ENCODE peak calls at places on chromosomes 1 and 21, in nine cellular contexts. A is adrenal gland, C is GM12878, Z is esophagus squamous epithelium, I is stomach, E is Peyer's patch, G is spleen, F is heart left ventricle, K is ovary. S is an unnamed sample.

GRCh38 chr1:20178634-20179368 is 7.1 kb upstream of the UBXN10 start:
- DNase-seq in K (no peak), E (no peak), I (no peak), F (no peak), G (no peak), A (no peak), Z (no peak), C (no peak), S (no peak)

GRCh38 chr1:116254776-116255175 is 118.3 kb upstream of the ATP1A1 start:
- DNase-seq in E (no peak), K (no peak), I (no peak), C (no peak), G (no peak), A (no peak), Z (no peak), F (no peak), S (no peak)

GRCh38 chr1:18582890-18583289 is 47.8 kb upstream of the PAX7 start:
- DNase-seq in A (no peak), Z (no peak), E (no peak), K (no peak), G (no peak), I (no peak), F (no peak), C (no peak), S (no peak)

GRCh38 chr1:228318823-228319241 is 87.8 kb downstream of the TRIM11 start:
- DNase-seq in Z (no peak), I (peak; percentile 22), F (peak; percentile 22), G (peak; percentile 73), C (no peak), E (no peak), K (no peak), A (peak; percentile 11), S (no peak)

GRCh38 chr1:164719676-164720075 is 160.7 kb downstream of the PBX1 start:
- DNase-seq in K (no peak), A (no peak), I (no peak), C (no peak), E (no peak), G (no peak), F (no peak), Z (no peak), S (no peak)

GRCh38 chr1:165647970-165648369 is 16.9 kb downstream of the MGST3 start:
- DNase-seq in Z (no peak), A (no peak), F (no peak), G (no peak), C (no peak), K (no peak), I (no peak), E (no peak), S (no peak)

GRCh38 chr21:38148046-38148445 is 108.7 kb upstream of the KCNJ15 start:
- DNase-seq in F (no peak), E (no peak), A (no peak), G (no peak), C (no peak), Z (no peak), I (no peak), K (no peak), S (no peak)

GRCh38 chr1:178501705-178502329 is 5.1 kb upstream of the CLEC20A start:
- DNase-seq in Z (no peak), I (peak; percentile 77), F (peak; percentile 71), A (peak; percentile 68), G (peak; percentile 86), E (peak; percentile 53), K (peak; percentile 31), C (peak; percentile 1), S (peak; percentile 67)

DNA sequence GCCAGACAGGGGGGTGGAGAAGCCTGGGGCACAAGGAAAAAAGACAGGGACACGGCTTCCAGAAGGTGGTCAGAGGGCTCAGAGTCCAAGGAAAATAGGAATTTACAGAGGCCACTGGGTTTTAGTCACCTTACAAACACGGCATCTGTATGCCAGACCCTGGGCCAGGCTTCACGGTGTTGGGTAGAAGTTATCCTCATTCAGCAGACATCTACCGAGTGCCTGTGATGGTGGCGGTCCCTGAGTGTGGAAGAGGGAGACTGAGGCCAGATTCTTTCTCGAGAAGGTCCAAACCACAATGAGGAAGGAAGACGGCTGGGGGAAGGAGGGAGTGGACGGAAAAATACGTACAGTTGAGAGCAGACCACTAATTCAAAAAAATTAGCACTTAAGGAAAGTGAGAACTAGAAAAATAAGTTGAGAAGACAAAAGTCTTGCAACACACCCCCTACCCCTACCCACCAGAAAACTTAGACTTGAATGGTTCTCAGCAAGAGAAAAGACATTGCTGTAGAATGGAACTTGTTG is 864 bp upstream of the BTG2 start:
- DNase-seq in E (no peak), G (no peak), F (no peak), I (no peak), K (no peak), Z (no peak), C (no peak), A (no peak), S (no peak)
- H3K4me3 ChIP-seq in E (peak overlapping the region; percentile 96), G (no peak overlapping the region), F (peak overlapping the region; percentile 65), I (peak overlapping the region; percentile 99), K (peak overlapping the region; percentile 29), Z (peak overlapping the region; percentile 96), C (peak overlapping the region; percentile 83), A (no peak overlapping the region), S (peak overlapping the region; percentile 100)

GRCh38 chr1:205922806-205923205 is 20.4 kb downstream of the SLC26A9 start:
- DNase-seq in C (no peak), G (no peak), I (peak; percentile 16), F (no peak), E (no peak), K (no peak), A (no peak), Z (no peak), S (no peak)

GRCh38 chr1:205920861-205921558 is 22.2 kb downstream of the SLC26A9 start:
- DNase-seq in E (no peak), C (no peak), G (peak; percentile 47), K (no peak), I (peak; percentile 23), F (no peak), A (no peak), Z (no peak), S (no peak)

GRCh38 chr1:205920159-205920558 is 23.1 kb downstream of the SLC26A9 start:
- DNase-seq in Z (no peak), I (peak; percentile 24), K (no peak), G (peak; percentile 43), F (peak; percentile 80), C (no peak), A (no peak), E (no peak), S (no peak)

GRCh38 chr1:205922314-205922713 is 20.9 kb downstream of the SLC26A9 start:
- DNase-seq in A (no peak), Z (no peak), C (no peak), I (peak; percentile 24), K (no peak), E (no peak), G (peak; percentile 32), F (no peak), S (no peak)

DNA sequence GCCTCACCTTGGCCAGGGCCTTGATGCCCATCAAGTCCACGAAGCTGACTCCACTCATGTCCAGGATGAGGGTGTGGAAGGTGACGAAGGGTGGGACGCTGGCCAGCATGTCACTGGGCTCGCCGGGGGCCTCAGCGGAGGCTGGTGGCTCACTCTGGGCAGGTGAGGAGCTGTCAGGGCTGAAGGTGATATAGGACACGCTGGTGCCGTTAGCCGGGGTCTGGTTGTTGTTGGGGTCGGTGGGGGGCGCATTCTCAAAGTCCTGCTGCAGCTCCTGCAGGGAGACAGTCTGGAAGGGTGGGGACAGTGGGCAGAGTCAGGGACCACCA is 21.7 kb downstream of the SLC26A9 start:
- DNase-seq in Z (no peak), G (peak; percentile 49), K (no peak), F (no peak), A (no peak), C (no peak), E (no peak), I (peak; percentile 24), S (no peak)
- TF ChIP-seq POLR2A in Z (no peak), G (no peak), K (no peak), F (no peak), A (no peak), C (no peak), E (no peak), I (no peak), S (no peak)

DNA sequence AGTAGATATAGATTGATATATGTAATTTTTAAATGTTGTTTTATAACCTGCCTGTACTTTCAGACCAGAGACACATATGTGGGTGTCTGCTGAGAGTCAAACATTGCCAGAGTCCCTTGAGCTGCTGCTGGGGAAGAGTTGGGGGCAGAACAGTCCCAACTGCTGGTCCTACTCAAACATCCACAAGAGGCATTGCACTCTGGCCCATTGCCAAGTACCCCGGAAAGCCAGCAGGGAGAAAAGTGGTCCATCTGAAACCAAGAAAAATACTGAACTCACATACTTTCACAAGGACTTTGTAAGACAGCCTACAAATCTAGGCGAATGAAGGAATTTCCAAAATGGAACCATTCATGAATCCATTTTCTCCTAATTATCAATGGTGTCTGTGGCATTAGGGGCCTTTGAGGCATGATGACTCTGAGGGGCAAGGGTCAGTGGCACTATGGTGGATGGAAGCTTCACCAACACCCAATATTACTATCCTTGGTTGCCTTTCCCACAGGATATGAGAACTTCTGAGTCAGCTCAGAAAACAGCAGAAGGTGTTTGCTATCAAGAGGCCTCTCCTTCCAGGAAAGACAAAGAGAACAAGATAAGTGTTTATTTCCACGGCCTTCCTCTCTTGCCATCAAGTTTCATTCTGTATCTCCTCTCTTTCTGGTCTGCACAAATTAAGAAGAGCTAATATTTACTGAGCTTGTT is 7.3 kb upstream of the TBX15 start:
- DNase-seq in I (no peak), F (no peak), C (no peak), G (no peak), A (no peak), K (no peak), Z (no peak), E (no peak), S (no peak)
- H3K27me3 ChIP-seq in I (peaks cover 44% of the 10 kb centered on the region), F (peaks cover 98% of the 10 kb centered on the region), C (peaks cover 10% of the 10 kb centered on the region), G (peaks cover 96% of the 10 kb centered on the region), A (peaks cover 94% of the 10 kb centered on the region), K (no peaks in the 10 kb centered on the region), Z (peaks cover 66% of the 10 kb centered on the region), E (peaks cover 65% of the 10 kb centered on the region), S (no peaks in the 10 kb centered on the region)

GRCh38 chr1:83693409-83694126 is 305.4 kb downstream of the TTLL7 start:
- DNase-seq in E (no peak), Z (no peak), K (no peak), C (no peak), G (no peak), F (no peak), A (no peak), I (no peak), S (no peak)
- H3K4me3 ChIP-seq in E (peak overlapping the region; percentile 24), Z (peak overlapping the region; percentile 31), K (no peak overlapping the region), C (no peak overlapping the region), G (no peak overlapping the region), F (peak overlapping the region; percentile 37), A (no peak overlapping the region), I (peak overlapping the region; percentile 40), S (peak overlapping the region; percentile 58)